ENCODE peak calls at places on chromosome 9, in eight cellular contexts. J, G, L, B, X, U, K and H are unnamed samples.
A peak's percentile ranks its signal among the peaks of the same experiment; 100 is the strongest.

GRCh38 chr9:116286287-116286686 is 132.7 kb downstream of the PAPPA start:
- DNase-seq in J (no peak), G (no peak), L (peak; percentile 73), B (no peak), X (peak; percentile 96), U (no peak), K (no peak), H (no peak)

GRCh38 chr9:74804018-74804385 is 83.7 kb downstream of the TRPM6 start:
- DNase-seq in J (peak; percentile 7), G (no peak), L (no peak), B (no peak), X (no peak), U (no peak), K (peak; percentile 72), H (peak; percentile 79)

GRCh38 chr9:6243746-6244145 is 28.1 kb downstream of the IL33 start:
- DNase-seq in J (peak; percentile 9), G (peak; percentile 80), L (no peak), B (no peak), X (no peak), U (no peak), K (peak; percentile 83), H (peak; percentile 84)

GRCh38 chr9:113711251-113711650 is 164.9 kb upstream of the ZNF618 start:
- DNase-seq in J (no peak), G (no peak), L (no peak), B (no peak), X (no peak), U (no peak), K (no peak), H (no peak)

GRCh38 chr9:27247756-27248155 is 49.2 kb downstream of the EQTN start:
- DNase-seq in J (peak; percentile 44), G (peak; percentile 39), L (no peak), B (no peak), X (peak; percentile 32), U (peak; percentile 79), K (peak; percentile 63), H (peak; percentile 56)

GRCh38 chr9:12674961-12675360 is 18.2 kb upstream of the TYRP1 start:
- DNase-seq in J (no peak), G (no peak), L (no peak), B (no peak), X (no peak), U (no peak), K (no peak), H (no peak)

GRCh38 chr9:101486693-101487442 is 46.8 kb upstream of the RNF20 start:
- DNase-seq in J (peak; percentile 60), G (peak; percentile 49), L (peak; percentile 86), B (no peak), X (peak; percentile 87), U (peak; percentile 89), K (no peak), H (peak; percentile 70)

GRCh38 chr9:95508242-95508967 is 8.4 kb downstream of the PTCH1 start:
- DNase-seq in J (peak; percentile 30), G (no peak), L (peak; percentile 41), B (no peak), X (no peak), U (peak; percentile 34), K (no peak), H (peak; percentile 26)

GRCh38 chr9:132987021-132987620 is 8.6 kb downstream of the GFI1B start:
- DNase-seq in J (no peak), G (no peak), L (no peak), B (no peak), X (no peak), U (no peak), K (no peak), H (no peak)